ENCODE peak calls at places on chromosomes 5 and 9, in eight cellular contexts. P is ovary; C is Peyer's patch; W is PC-3; B is lung; G is CD8-positive, alpha-beta memory T cell; E is psoas muscle; Q is aorta. Z is an unnamed sample.

GRCh38 chr9:15287309-15287708 is 19.7 kb downstream of the TTC39B start:
- DNase-seq in P (no peak), Q (no peak), C (no peak), W (no peak), E (no peak), G (no peak), B (no peak), Z (no peak)

GRCh38 chr9:27518006-27518405 is 6.1 kb upstream of the IFNK start:
- DNase-seq in G (no peak), C (no peak), Q (no peak), E (no peak), P (no peak), W (no peak), B (no peak), Z (no peak)

GRCh38 chr9:42388146-42388690 is 204.8 kb downstream of the SPATA31A6 start:
- DNase-seq in E (no peak), B (no peak), C (no peak), G (no peak), P (no peak), W (no peak), Q (no peak), Z (no peak)

GRCh38 chr9:87876708-87877107 is 6.0 kb upstream of the SPATA31E1 start:
- DNase-seq in P (no peak), Q (no peak), G (no peak), W (no peak), C (no peak), B (no peak), E (no peak), Z (no peak)

GRCh38 chr5:32282633-32283032 is 30.1 kb downstream of the MTMR12 start:
- DNase-seq in P (no peak), Q (no peak), B (no peak), W (no peak), C (no peak), G (no peak), E (no peak), Z (no peak)

GRCh38 chr5:112174959-112175594 is 244.0 kb downstream of the EPB41L4A start:
- DNase-seq in W (peak), P (no peak), B (no peak), Q (no peak), G (peak), C (no peak), E (no peak), Z (peak)

GRCh38 chr5:98248949-98249348 is 524.5 kb upstream of the RGMB start:
- DNase-seq in W (peak), G (no peak), B (no peak), C (no peak), E (no peak), P (no peak), Q (no peak), Z (no peak)

GRCh38 chr5:9947231-9947693 is 302.4 kb downstream of the ATPSCKMT start:
- DNase-seq in B (no peak), P (no peak), E (no peak), W (no peak), G (no peak), Q (no peak), C (no peak), Z (no peak)

GRCh38 chr5:135487839-135488514 is 35.8 kb upstream of the TIFAB start:
- DNase-seq in C (no peak), W (no peak), P (no peak), B (no peak), E (no peak), G (no peak), Q (no peak), Z (no peak)

GRCh38 chr5:83430130-83431010 is 41.2 kb upstream of the VCAN start:
- DNase-seq in P (no peak), B (peak), Q (peak), E (no peak), C (no peak), W (peak), G (peak), Z (peak)

GRCh38 chr5:79800979-79801827 is 111.6 kb downstream of the CMYA5 start:
- DNase-seq in Q (no peak), G (no peak), C (no peak), P (no peak), B (no peak), E (no peak), W (no peak), Z (no peak)

GRCh38 chr5:172133359-172134029 is 54.5 kb downstream of the STK10 start:
- DNase-seq in C (no peak), E (no peak), W (peak), B (peak), Q (peak), G (no peak), P (no peak), Z (no peak)

GRCh38 chr5:102765350-102765749 is 10.2 kb downstream of the PAM start:
- DNase-seq in G (no peak), E (no peak), P (no peak), Q (no peak), W (no peak), B (no peak), C (no peak), Z (no peak)

GRCh38 chr9:114588671-114589526 is 1.3 kb downstream of the ATP6V1G1 start:
- DNase-seq in B (no peak), G (no peak), C (no peak), E (no peak), P (no peak), W (peak), Q (no peak), Z (no peak)

GRCh38 chr9:115595951-115596742 is 478.2 kb upstream of the TNC start:
- DNase-seq in G (no peak), C (no peak), B (no peak), W (no peak), P (no peak), Q (no peak), E (no peak), Z (no peak)

GRCh38 chr5:178470693-178471025 is 119.5 kb downstream of the COL23A1 start:
- DNase-seq in P (no peak), G (no peak), Q (no peak), C (no peak), W (no peak), E (no peak), B (no peak), Z (no peak)

GRCh38 chr5:4614088-4614487 is 526.0 kb upstream of the ADAMTS16 start:
- DNase-seq in C (no peak), B (no peak), Q (no peak), E (no peak), P (no peak), W (no peak), G (no peak), Z (no peak)

GRCh38 chr9:36980148-36980974 is 53.7 kb downstream of the PAX5 start:
- DNase-seq in G (no peak), E (no peak), Q (no peak), P (no peak), C (no peak), B (no peak), W (peak), Z (no peak)

GRCh38 chr5:132770476-132771159 is 6.4 kb downstream of the SEPTIN8 start:
- DNase-seq in G (no peak), C (peak), P (no peak), W (no peak), Q (peak), E (no peak), B (no peak), Z (no peak)

GRCh38 chr5:131466171-131466766 is 168.8 kb downstream of the RAPGEF6 start:
- DNase-seq in C (no peak), W (peak), Q (no peak), P (no peak), G (no peak), B (no peak), E (no peak), Z (no peak)

GRCh38 chr5:79832911-79833310 is 143.3 kb downstream of the CMYA5 start:
- DNase-seq in B (no peak), C (no peak), P (no peak), Q (no peak), E (no peak), G (no peak), W (no peak), Z (no peak)

GRCh38 chr5:112628219-112628618 is 109.5 kb upstream of the APC start:
- DNase-seq in Q (no peak), G (no peak), P (no peak), E (no peak), C (no peak), W (no peak), B (no peak), Z (no peak)

GRCh38 chr9:93894691-93895079 is 60.5 kb downstream of the BARX1 start:
- DNase-seq in W (no peak), Q (no peak), G (no peak), P (no peak), E (no peak), B (no peak), C (peak), Z (no peak)
- H3K27ac ChIP-seq in W (no peak), Q (no peak), G (no peak), P (no peak), E (no peak), B (no peak), C (no peak), Z (no peak)

GRCh38 chr9:128372188-128372641 is 1.0 kb downstream of the URM1 start:
- DNase-seq in Q (no peak), G (no peak), W (peak), B (no peak), E (no peak), P (no peak), C (no peak), Z (no peak)
- H3K27ac ChIP-seq in Q (no peak), G (peak), W (peak), B (peak), E (peak), P (no peak), C (no peak), Z (no peak)

DNA sequence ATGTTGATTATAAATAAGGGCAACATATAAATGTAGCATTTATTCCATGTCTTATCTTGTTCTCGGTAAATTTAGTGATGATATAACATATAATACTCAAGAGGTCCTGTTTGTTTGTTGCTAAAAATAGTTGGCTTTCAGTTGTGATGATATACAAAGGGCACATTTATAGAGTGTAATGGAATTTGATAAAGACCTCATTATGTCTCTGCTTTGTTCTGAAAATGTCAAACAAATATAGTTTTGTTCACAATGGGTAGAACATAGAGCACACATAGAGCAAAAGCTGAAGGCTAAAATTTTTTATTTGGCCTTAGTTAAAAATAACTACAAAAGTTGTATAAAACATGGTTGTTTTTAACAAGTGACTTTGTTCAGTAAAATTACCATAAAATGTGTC is 477.1 kb upstream of the SMC2 start:
- DNase-seq in Q (no peak), C (no peak), W (no peak), B (no peak), G (no peak), P (no peak), E (no peak), Z (no peak)
- H3K27ac ChIP-seq in Q (no peak), C (no peak), W (no peak), B (no peak), G (no peak), P (no peak), E (no peak), Z (no peak)

GRCh38 chr5:177306674-177307543 is 3.3 kb downstream of the PRELID1 start:
- DNase-seq in W (no peak), P (no peak), E (peak), Q (no peak), C (no peak), B (no peak), G (no peak), Z (no peak)

GRCh38 chr5:177308740-177309139 is 3.0 kb downstream of the MXD3 start:
- DNase-seq in C (no peak), G (no peak), P (no peak), W (no peak), B (no peak), E (no peak), Q (no peak), Z (no peak)

GRCh38 chr5:177310332-177310731 is 1.4 kb downstream of the MXD3 start:
- DNase-seq in Q (no peak), B (no peak), W (no peak), G (no peak), E (peak), C (no peak), P (no peak), Z (no peak)

GRCh38 chr5:177309351-177310191 is 2.1 kb downstream of the MXD3 start:
- DNase-seq in Q (no peak), B (peak), E (peak), P (no peak), C (peak), G (peak), W (peak), Z (peak)

GRCh38 chr5:177307544-177308363 is 3.9 kb downstream of the MXD3 start:
- DNase-seq in C (no peak), W (no peak), E (peak), B (no peak), P (no peak), G (no peak), Q (peak), Z (no peak)
- H3K27ac ChIP-seq in C (peak), W (no peak), E (peak), B (no peak), P (no peak), G (no peak), Q (no peak), Z (no peak)

GRCh38 chr9:81489048-81489447 is 200.3 kb downstream of the TLE1 start:
- DNase-seq in W (no peak), C (no peak), E (no peak), B (no peak), P (no peak), Q (no peak), G (no peak), Z (no peak)

GRCh38 chr9:81492710-81493447 is 196.5 kb downstream of the TLE1 start:
- DNase-seq in W (peak), B (no peak), E (no peak), Q (no peak), G (no peak), C (no peak), P (no peak), Z (no peak)

GRCh38 chr9:81490605-81491331 is 198.6 kb downstream of the TLE1 start:
- DNase-seq in Q (no peak), W (peak), E (no peak), G (no peak), P (no peak), B (no peak), C (no peak), Z (no peak)
- H3K27ac ChIP-seq in Q (peak), W (peak), E (no peak), G (no peak), P (no peak), B (no peak), C (no peak), Z (no peak)

GRCh38 chr5:177390363-177391300 is 6.4 kb downstream of the SLC34A1 start:
- DNase-seq in E (peak), C (peak), W (peak), G (peak), B (peak), Q (peak), P (peak), Z (peak)

GRCh38 chr5:177386542-177386941 is 2.3 kb downstream of the SLC34A1 start:
- DNase-seq in W (no peak), B (no peak), E (no peak), P (no peak), G (no peak), C (no peak), Q (no peak), Z (no peak)

GRCh38 chr5:177388521-177389052 is 4.4 kb downstream of the SLC34A1 start:
- DNase-seq in W (no peak), C (no peak), P (no peak), B (no peak), G (no peak), Q (no peak), E (no peak), Z (no peak)

GRCh38 chr5:177387405-177387804 is 3.2 kb downstream of the SLC34A1 start:
- DNase-seq in P (no peak), W (no peak), C (no peak), E (no peak), G (no peak), Q (no peak), B (no peak), Z (no peak)

GRCh38 chr5:177389368-177390169 is 5.3 kb downstream of the SLC34A1 start:
- DNase-seq in G (peak), B (no peak), C (no peak), P (no peak), W (peak), E (no peak), Q (peak), Z (peak)
- H3K27ac ChIP-seq in G (peak), B (no peak), C (peak), P (no peak), W (peak), E (no peak), Q (no peak), Z (peak)

GRCh38 chr5:173669483-173669882 is 53.0 kb upstream of the BOD1 start:
- DNase-seq in E (no peak), W (no peak), B (no peak), Q (no peak), G (no peak), P (no peak), C (no peak), Z (no peak)
- H3K27ac ChIP-seq in E (no peak), W (no peak), B (no peak), Q (no peak), G (no peak), P (no peak), C (no peak), Z (no peak)

GRCh38 chr9:106288689-106289088 is 574.3 kb upstream of the ZNF462 start:
- DNase-seq in W (no peak), Q (no peak), G (no peak), E (no peak), C (no peak), B (no peak), P (no peak), Z (no peak)
- H3K27ac ChIP-seq in W (no peak), Q (no peak), G (no peak), E (no peak), C (no peak), B (no peak), P (no peak), Z (no peak)

GRCh38 chr9:101128623-101129022 is 100.1 kb downstream of the PLPPR1 start:
- DNase-seq in C (no peak), B (no peak), P (no peak), Q (no peak), W (no peak), E (no peak), G (no peak), Z (no peak)
- H3K27ac ChIP-seq in C (no peak), B (no peak), P (no peak), Q (no peak), W (no peak), E (no peak), G (no peak), Z (no peak)

Z was measured in CD8-positive, alpha-beta T cell.